ENCODE peak calls at places on chromosomes 13 and 19, in six cellular contexts. R, T, F, Y, E and Q are unnamed samples. For H3K36me3 and H3K27me3, the result is how much of the 10 kb centered on the place peaks cover.

GRCh38 chr19:18508585-18508984 is 13.3 kb downstream of the ELL start:
- DNase-seq in R (no peak), T (no peak), F (no peak), Y (no peak), E (no peak), Q (no peak)

GRCh38 chr19:3785938-3786824 is at the start of gene MATK:
- DNase-seq in R (peak), T (no peak), F (no peak), Y (peak), E (no peak), Q (peak)

GRCh38 chr19:19405919-19406877 is 723 bp downstream of the GATAD2A start:
- DNase-seq in R (peak), T (no peak), F (peak), Y (peak), E (peak), Q (peak)

GRCh38 chr13:103772576-103772975 is 706.4 kb upstream of the SLC10A2 start:
- DNase-seq in R (no peak), T (no peak), F (no peak), Y (no peak), E (no peak), Q (no peak)

GRCh38 chr13:50950808-50951207 is 41.2 kb downstream of the RNASEH2B start:
- DNase-seq in R (no peak), T (no peak), F (peak), Y (no peak), E (no peak), Q (no peak)

GRCh38 chr13:110524484-110525254 is 36.9 kb downstream of the RAB20 start:
- DNase-seq in R (peak), T (no peak), F (no peak), Y (peak), E (peak), Q (no peak)

GRCh38 chr13:61277877-61278276 is 137.8 kb downstream of the PCDH20 start:
- DNase-seq in R (no peak), T (no peak), F (no peak), Y (no peak), E (no peak), Q (no peak)

GRCh38 chr19:16051254-16052025 is 24.9 kb upstream of the TPM4 start:
- DNase-seq in R (no peak), T (no peak), F (peak), Y (no peak), E (no peak), Q (no peak)

GRCh38 chr13:21812192-21812626 is 141.3 kb downstream of the FGF9 start:
- DNase-seq in R (no peak), T (no peak), F (no peak), Y (no peak), E (no peak), Q (no peak)

GRCh38 chr19:34120846-34121639 is 51.3 kb upstream of the LSM14A start:
- DNase-seq in R (peak), T (no peak), F (peak), Y (no peak), E (no peak), Q (peak)

GRCh38 chr13:27659466-27659865 is 37.8 kb downstream of the POLR1D start:
- DNase-seq in R (no peak), T (no peak), F (peak), Y (no peak), E (no peak), Q (no peak)

GRCh38 chr13:48234652-48235099 is 1.7 kb downstream of the ITM2B start:
- DNase-seq in R (no peak), T (no peak), F (no peak), Y (no peak), E (no peak), Q (no peak)

GRCh38 chr13:52804202-52804641 is 44.2 kb downstream of the PCDH8 start:
- DNase-seq in R (peak), T (no peak), F (peak), Y (no peak), E (no peak), Q (no peak)

GRCh38 chr13:28357247-28357825 is 137.6 kb downstream of the FLT1 start:
- DNase-seq in R (no peak), T (no peak), F (no peak), Y (no peak), E (no peak), Q (no peak)

GRCh38 chr13:21395953-21396352 is 63.1 kb downstream of the ZDHHC20 start:
- DNase-seq in R (no peak), T (no peak), F (no peak), Y (no peak), E (no peak), Q (no peak)

GRCh38 chr13:73261739-73262216 is 203.0 kb downstream of the KLF5 start:
- DNase-seq in R (no peak), T (no peak), F (peak), Y (no peak), E (no peak), Q (no peak)

GRCh38 chr13:35600137-35600536 is 123.6 kb upstream of the MAB21L1 start:
- DNase-seq in R (no peak), T (no peak), F (no peak), Y (no peak), E (no peak), Q (no peak)

GRCh38 chr19:10817291-10818038 is 18.5 kb downstream of the TMED1 start:
- DNase-seq in R (peak), T (no peak), F (peak), Y (peak), E (no peak), Q (no peak)

GRCh38 chr13:86399572-86399971 is 600.4 kb upstream of the SLITRK6 start:
- DNase-seq in R (no peak), T (no peak), F (no peak), Y (no peak), E (no peak), Q (no peak)

GRCh38 chr19:30361721-30362120 is 10.5 kb upstream of the ZNF536 start:
- DNase-seq in R (no peak), T (peak), F (no peak), Y (no peak), E (no peak), Q (no peak)

GRCh38 chr19:7725791-7726190 is 6.1 kb downstream of the CLEC4G start:
- DNase-seq in R (no peak), T (no peak), F (no peak), Y (no peak), E (no peak), Q (no peak)

GRCh38 chr19:6109947-6110346 is 353 bp downstream of the RFX2 start:
- DNase-seq in R (no peak), T (no peak), F (no peak), Y (no peak), E (peak), Q (no peak)

GRCh38 chr13:112791662-112792440 is 102.0 kb downstream of the ATP11A start:
- DNase-seq in R (no peak), T (no peak), F (no peak), Y (peak), E (no peak), Q (no peak)

GRCh38 chr19:4138445-4138844 is 14.5 kb upstream of the MAP2K2 start:
- DNase-seq in R (no peak), T (no peak), F (no peak), Y (no peak), E (no peak), Q (no peak)

GRCh38 chr13:41019027-41019487 is at the start of gene ELF1:
- DNase-seq in R (no peak), T (no peak), F (peak), Y (no peak), E (no peak), Q (peak)

DNA sequence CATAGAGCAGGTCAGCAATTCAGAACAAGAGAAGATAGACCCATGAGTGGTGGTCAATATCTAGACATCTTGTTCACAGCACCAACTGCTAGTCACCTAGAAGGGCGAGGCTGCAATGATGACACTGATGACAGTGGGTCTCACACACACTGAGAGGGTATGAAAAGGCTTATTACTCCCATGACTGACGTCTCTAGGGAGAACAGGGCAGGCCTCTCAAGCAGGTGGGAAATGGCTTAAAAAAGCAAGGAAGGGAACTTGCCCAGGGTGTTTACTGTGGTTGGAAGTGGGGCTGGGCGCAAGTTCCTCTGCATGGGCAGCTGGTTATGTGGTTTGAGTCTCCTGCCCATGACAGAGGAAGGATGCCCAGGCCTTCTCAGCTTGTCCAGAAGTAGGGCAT is 33.8 kb downstream of the ZNF44 start:
- DNase-seq in R (no peak), T (no peak), F (no peak), Y (no peak), E (no peak), Q (no peak)
- H3K36me3 ChIP-seq in R (under half), T (under half), F (under half), Y (under half), E (under half), Q (under half)

DNA sequence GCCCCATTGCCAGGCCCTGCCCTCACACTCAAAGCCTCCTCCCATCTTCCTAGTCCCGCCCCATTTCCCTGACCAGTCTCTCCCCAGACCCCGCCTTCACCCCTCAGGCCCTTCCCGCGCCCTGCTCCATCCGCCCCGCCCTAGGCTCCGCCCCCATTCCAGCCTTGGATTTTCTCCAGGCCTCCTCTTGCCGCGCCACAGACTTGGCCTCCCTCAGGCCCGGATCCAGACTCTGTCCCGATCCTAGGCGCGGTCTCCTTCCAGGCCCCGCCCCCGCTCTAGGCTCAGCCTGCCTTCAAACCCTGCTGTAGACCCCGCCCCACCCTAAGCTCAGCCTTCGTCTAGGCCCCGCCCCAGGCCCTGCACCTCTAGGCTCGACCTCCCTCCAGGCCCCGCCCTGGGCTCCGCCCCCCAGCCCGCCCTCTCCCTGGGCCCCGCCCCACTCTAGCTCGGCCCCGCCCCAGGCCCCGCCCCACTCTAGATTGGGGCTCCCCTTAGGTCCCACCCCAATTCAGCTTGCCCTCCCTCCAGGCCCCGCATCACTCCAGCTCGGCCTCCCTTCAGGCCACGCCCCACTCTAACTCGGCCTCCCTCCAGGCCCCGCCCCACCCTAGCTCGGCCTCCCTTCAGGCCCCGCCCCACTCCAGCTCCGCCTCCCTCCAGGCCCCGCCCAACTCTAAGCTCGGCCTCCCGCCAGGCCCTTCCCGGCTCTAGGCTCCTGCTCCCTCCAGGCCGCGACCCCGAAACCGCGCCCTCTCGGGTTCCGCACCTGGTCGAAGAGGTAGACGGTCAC is 18.5 kb downstream of the LMTK3 start:
- DNase-seq in R (peak), T (peak), F (peak), Y (peak), E (peak), Q (peak)
- H3K27me3 ChIP-seq in R (under half), T (under half), F (under half), Y (under half), E (under half), Q (under half)

GRCh38 chr19:55240713-55241020 is 12.1 kb upstream of the TMEM86B start:
- DNase-seq in R (no peak), T (no peak), F (no peak), Y (peak), E (no peak), Q (no peak)

GRCh38 chr19:55244004-55244680 is 14.7 kb downstream of the PPP6R1 start:
- DNase-seq in R (no peak), T (no peak), F (no peak), Y (peak), E (no peak), Q (no peak)

GRCh38 chr19:55241143-55241934 is 12.8 kb upstream of the TMEM86B start:
- DNase-seq in R (no peak), T (no peak), F (no peak), Y (peak), E (no peak), Q (no peak)

GRCh38 chr19:55242517-55242916 is 14.0 kb upstream of the TMEM86B start:
- DNase-seq in R (no peak), T (no peak), F (no peak), Y (no peak), E (no peak), Q (no peak)

DNA sequence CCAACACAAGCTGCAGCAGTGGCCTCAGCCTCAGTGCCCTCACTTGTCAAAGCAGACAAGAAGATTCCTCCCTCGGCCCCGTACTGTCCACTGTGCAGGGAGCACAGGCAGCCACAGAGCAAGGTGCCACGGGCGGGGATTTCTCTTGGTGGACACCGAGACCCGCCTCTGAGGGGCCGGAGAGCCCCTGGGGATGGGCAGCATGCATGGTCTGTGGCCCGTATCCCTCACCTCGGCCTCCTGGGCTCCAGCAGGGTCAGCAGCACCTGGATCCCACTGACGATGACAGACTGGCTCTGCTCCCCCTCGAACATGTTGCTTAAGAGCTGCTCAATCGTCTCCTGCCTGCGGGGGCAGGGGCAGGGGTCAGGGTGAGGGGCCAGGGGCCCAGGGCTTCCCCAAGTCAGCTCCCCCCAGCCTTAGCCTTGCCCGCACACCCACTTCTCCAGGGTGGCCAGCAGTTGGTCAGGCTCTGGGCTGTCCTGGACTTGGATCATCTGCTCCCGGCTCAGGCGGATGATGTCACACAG is 13.4 kb upstream of the TMEM86B start:
- DNase-seq in R (no peak), T (no peak), F (no peak), Y (peak), E (no peak), Q (no peak)
- H3K36me3 ChIP-seq in R (half or more), T (under half), F (half or more), Y (half or more), E (half or more), Q (half or more)

GRCh38 chr13:75704194-75704941 is 68.2 kb downstream of the LMO7 start:
- DNase-seq in R (no peak), T (no peak), F (peak), Y (no peak), E (no peak), Q (no peak)
- H3K27me3 ChIP-seq in R (under half), T (under half), F (under half), Y (under half), E (under half), Q (under half)

DNA sequence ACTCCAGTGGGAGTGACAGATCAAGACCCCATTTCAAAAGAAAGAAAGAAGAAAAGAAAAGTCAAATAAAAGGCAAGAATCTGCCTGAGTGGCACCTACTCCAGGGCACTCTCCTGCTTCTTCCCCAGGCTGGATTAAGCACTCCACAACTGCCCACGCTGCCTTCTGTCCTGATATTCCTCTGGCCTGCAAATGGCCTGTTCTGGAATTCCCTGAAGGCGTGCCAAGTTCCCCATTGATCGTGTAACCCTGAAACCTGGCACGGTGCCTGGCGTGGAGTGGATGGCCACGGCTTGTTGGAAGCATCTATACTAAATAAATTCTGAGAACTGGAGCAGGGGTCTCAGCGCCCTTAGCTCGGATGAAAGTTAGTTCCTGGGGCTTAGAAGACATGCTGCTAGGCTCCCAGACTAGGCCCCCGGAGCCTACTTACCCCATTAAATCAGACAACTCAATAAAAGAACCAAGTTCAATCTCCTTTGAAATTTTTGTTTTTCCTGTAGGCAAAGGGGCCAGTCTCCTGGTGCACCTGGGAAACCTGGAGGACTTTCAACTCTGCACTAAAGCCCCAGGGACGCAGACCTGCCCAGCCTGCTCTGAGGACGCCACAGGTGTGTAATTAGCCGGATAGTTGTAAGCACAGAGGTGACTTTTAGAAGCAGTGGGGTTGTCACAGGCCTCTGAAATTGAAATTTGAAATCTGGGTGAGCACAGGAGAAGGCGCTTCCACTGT is 21.9 kb downstream of the ANKRD27 start:
- DNase-seq in R (peak), T (peak), F (peak), Y (no peak), E (peak), Q (no peak)
- H3K36me3 ChIP-seq in R (under half), T (under half), F (under half), Y (half or more), E (half or more), Q (under half)

DNA sequence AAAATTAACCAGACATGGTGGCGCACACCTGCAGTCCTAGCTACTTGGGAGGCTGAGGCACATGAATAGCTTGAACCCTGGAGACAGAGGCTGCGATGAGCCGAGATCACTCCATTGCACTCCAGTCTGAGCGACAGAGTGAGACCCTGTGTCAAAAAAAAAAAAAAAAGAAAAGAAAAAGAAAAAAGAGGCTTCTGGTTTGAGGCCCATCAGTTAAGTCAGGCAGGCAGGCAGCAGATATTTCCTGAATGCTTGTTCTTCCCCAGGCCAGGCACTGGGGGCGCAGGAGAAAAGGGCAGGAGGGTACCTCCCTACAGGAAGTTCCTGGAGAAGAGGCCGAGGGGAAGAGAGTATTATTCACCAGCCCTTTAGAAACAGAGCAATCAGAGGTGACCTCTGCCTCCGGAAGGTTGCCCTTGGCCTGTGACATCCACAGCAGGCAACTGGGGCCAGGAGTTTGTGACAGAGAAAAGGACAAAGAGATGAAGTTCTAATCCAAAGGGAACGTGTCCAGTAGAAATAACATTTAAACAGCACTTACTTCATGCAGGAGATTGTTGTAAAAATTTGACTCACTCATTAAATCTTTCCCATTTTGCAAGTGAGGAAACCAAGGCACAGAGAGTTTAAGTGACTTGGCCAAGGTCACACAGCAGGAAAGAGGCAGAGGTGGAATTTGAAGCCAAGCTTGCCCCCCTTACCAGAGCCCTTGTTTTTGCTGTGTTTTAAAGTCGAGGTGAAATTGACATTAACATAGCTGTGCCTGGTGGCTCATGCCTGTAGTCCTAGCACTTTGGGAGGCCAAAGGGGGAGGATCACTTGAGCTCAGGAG is 4.3 kb upstream of the RLN3 start:
- DNase-seq in R (peak), T (no peak), F (peak), Y (peak), E (peak), Q (no peak)
- H3K27me3 ChIP-seq in R (under half), T (under half), F (under half), Y (under half), E (under half), Q (under half)